ENCODE peak calls at places on chromosomes 11 and 22, in four cellular contexts. One of them, this sample, is unnamed.

GRCh38 chr11:72585762-72586590 is 88.2 kb downstream of the PDE2A start:
- DNase-seq in transverse colon: peak
- DNase-seq in astrocyte of the cerebellum: peak
- DNase-seq in pancreas: peak
- DNase-seq in this sample: peak

GRCh38 chr11:79081441-79082124 is 359.2 kb downstream of the TENM4 start:
- DNase-seq in transverse colon: no peak
- DNase-seq in astrocyte of the cerebellum: peak
- DNase-seq in pancreas: no peak
- DNase-seq in this sample: peak

GRCh38 chr11:121615506-121615905 is 162.7 kb upstream of the SORL1-AS1 start:
- DNase-seq in pancreas: no peak
- DNase-seq in transverse colon: no peak
- DNase-seq in astrocyte of the cerebellum: no peak
- DNase-seq in this sample: no peak

GRCh38 chr11:111454561-111455192 is 57.5 kb downstream of the BTG4 start:
- DNase-seq in pancreas: no peak
- DNase-seq in transverse colon: peak
- DNase-seq in astrocyte of the cerebellum: peak
- DNase-seq in this sample: no peak

GRCh38 chr22:44746836-44747519 is 5.4 kb upstream of the ARHGAP8 start:
- DNase-seq in pancreas: no peak
- DNase-seq in transverse colon: peak
- DNase-seq in astrocyte of the cerebellum: no peak
- DNase-seq in this sample: no peak

GRCh38 chr11:21390430-21390829 is 721.0 kb downstream of the NELL1 start:
- DNase-seq in astrocyte of the cerebellum: no peak
- DNase-seq in transverse colon: no peak
- DNase-seq in pancreas: no peak
- DNase-seq in this sample: no peak

GRCh38 chr11:38130514-38130913 is 1532.5 kb upstream of the RAG2 start:
- DNase-seq in pancreas: no peak
- DNase-seq in transverse colon: no peak
- DNase-seq in astrocyte of the cerebellum: no peak
- DNase-seq in this sample: no peak

GRCh38 chr11:43504316-43504950 is 145.7 kb downstream of the TTC17 start:
- DNase-seq in transverse colon: no peak
- DNase-seq in pancreas: no peak
- DNase-seq in astrocyte of the cerebellum: no peak
- DNase-seq in this sample: no peak

GRCh38 chr11:9617960-9618359 is 44.5 kb downstream of the WEE1 start:
- DNase-seq in astrocyte of the cerebellum: no peak
- DNase-seq in pancreas: no peak
- DNase-seq in transverse colon: no peak
- DNase-seq in this sample: no peak

GRCh38 chr11:110059706-110060430 is 33.3 kb upstream of the ZC3H12C start:
- DNase-seq in astrocyte of the cerebellum: no peak
- DNase-seq in pancreas: no peak
- DNase-seq in transverse colon: no peak
- DNase-seq in this sample: no peak

GRCh38 chr11:75350743-75351540 is 519 bp downstream of the ARRB1 start:
- DNase-seq in astrocyte of the cerebellum: no peak
- DNase-seq in pancreas: peak
- DNase-seq in transverse colon: peak
- DNase-seq in this sample: no peak

GRCh38 chr22:39388261-39389011 is 11.1 kb upstream of the TAB1 start:
- DNase-seq in astrocyte of the cerebellum: peak
- DNase-seq in transverse colon: peak
- DNase-seq in pancreas: peak
- DNase-seq in this sample: peak

GRCh38 chr11:16883179-16883578 is 131.0 kb downstream of the PLEKHA7 start:
- DNase-seq in astrocyte of the cerebellum: no peak
- DNase-seq in pancreas: no peak
- DNase-seq in transverse colon: peak
- DNase-seq in this sample: no peak

GRCh38 chr22:40410731-40411505 is 40.5 kb downstream of the SGSM3 start:
- DNase-seq in pancreas: no peak
- DNase-seq in astrocyte of the cerebellum: no peak
- DNase-seq in transverse colon: no peak
- DNase-seq in this sample: no peak

GRCh38 chr11:6629892-6630631 is 10.8 kb upstream of the TPP1 start:
- DNase-seq in astrocyte of the cerebellum: no peak
- DNase-seq in pancreas: peak
- DNase-seq in transverse colon: peak
- DNase-seq in this sample: no peak
- H3K4me3 ChIP-seq in astrocyte of the cerebellum: no peak
- H3K4me3 ChIP-seq in pancreas: peak
- H3K4me3 ChIP-seq in transverse colon: peak
- H3K4me3 ChIP-seq in this sample: no peak

GRCh38 chr22:49321477-49322055 is 506.1 kb downstream of the BRD1 start:
- DNase-seq in pancreas: no peak
- DNase-seq in astrocyte of the cerebellum: no peak
- DNase-seq in transverse colon: no peak
- DNase-seq in this sample: no peak

GRCh38 chr22:49322231-49322630 is 505.4 kb downstream of the BRD1 start:
- DNase-seq in astrocyte of the cerebellum: no peak
- DNase-seq in transverse colon: no peak
- DNase-seq in pancreas: no peak
- DNase-seq in this sample: no peak

GRCh38 chr22:49320714-49321476 is 506.8 kb downstream of the BRD1 start:
- DNase-seq in transverse colon: no peak
- DNase-seq in astrocyte of the cerebellum: no peak
- DNase-seq in pancreas: no peak
- DNase-seq in this sample: no peak

GRCh38 chr22:49312601-49313000 is 515.1 kb downstream of the BRD1 start:
- DNase-seq in pancreas: no peak
- DNase-seq in astrocyte of the cerebellum: no peak
- DNase-seq in transverse colon: no peak
- DNase-seq in this sample: no peak

GRCh38 chr22:49317369-49317768 is 510.3 kb downstream of the BRD1 start:
- DNase-seq in astrocyte of the cerebellum: no peak
- DNase-seq in transverse colon: no peak
- DNase-seq in pancreas: no peak
- DNase-seq in this sample: no peak
- TF ChIP-seq CTCF in astrocyte of the cerebellum: no peak
- TF ChIP-seq CTCF in transverse colon: no peak
- TF ChIP-seq CTCF in pancreas: no peak
- TF ChIP-seq CTCF in this sample: no peak

DNA sequence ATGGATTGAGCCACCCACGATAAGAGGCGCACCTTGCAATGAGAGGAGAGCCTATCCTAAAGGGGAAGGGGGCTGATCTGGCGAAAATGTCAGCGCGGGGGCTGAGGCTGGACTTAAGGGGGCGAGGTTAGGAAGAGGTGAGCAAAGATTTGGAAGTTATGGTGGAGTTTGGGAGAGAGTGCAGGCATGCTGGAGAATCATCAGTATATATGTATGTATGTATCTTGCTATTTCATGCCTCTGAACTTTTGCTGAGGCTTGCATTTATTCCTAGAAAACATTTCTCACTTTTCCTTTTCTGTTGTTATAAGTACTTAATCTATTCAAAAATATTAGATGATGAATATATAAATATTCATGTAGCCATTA is 17.2 kb upstream of the THRSP start:
- DNase-seq in pancreas: no peak
- DNase-seq in transverse colon: no peak
- DNase-seq in astrocyte of the cerebellum: no peak
- DNase-seq in this sample: no peak
- H3K4me3 ChIP-seq in pancreas: no peak
- H3K4me3 ChIP-seq in transverse colon: no peak
- H3K4me3 ChIP-seq in astrocyte of the cerebellum: no peak
- H3K4me3 ChIP-seq in this sample: no peak

GRCh38 chr22:35397095-35397904 is 2.6 kb upstream of the MCM5 start:
- DNase-seq in astrocyte of the cerebellum: peak
- DNase-seq in transverse colon: no peak
- DNase-seq in pancreas: no peak
- DNase-seq in this sample: no peak
- TF ChIP-seq CTCF in astrocyte of the cerebellum: no peak
- TF ChIP-seq CTCF in transverse colon: no peak
- TF ChIP-seq CTCF in pancreas: no peak
- TF ChIP-seq CTCF in this sample: no peak

GRCh38 chr11:45859661-45860140 is 12.4 kb downstream of the CRY2 start:
- DNase-seq in astrocyte of the cerebellum: peak
- DNase-seq in pancreas: peak
- DNase-seq in transverse colon: peak
- DNase-seq in this sample: peak
- H3K4me3 ChIP-seq in astrocyte of the cerebellum: no peak
- H3K4me3 ChIP-seq in pancreas: no peak
- H3K4me3 ChIP-seq in transverse colon: no peak
- H3K4me3 ChIP-seq in this sample: no peak

DNA sequence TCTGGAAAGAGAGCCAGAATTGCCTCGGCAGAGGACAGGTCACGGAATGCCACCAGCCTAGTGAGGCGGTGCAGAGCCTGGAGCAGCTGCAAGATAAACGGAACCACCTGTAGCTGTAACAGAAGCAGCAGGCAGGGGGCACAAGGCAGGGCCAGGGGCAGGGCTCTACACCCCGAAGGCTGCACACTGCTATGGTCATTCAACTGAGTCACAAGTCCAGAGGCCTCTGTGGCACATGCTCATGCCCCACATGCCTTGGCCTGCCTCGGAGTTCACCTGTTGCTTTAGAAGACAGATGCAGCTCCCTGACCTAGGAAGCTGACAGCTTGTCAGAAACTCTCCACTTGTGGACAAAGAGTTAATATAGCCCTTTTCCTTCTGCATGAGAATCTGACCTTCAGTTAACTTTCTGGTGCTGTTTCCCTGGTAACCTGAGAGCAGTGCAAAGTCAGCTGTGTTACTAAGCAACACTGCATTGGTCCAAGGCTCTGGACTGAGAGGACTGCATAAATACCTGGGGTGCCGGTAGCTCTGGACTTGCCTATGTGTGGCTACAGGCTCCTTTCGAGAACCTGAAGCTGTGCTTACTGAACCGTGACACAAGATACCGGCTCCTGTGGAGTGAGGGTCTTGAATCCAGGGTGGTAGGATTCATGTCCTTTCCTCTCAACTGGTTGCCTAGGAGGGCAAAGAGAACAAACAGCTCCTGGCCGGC is 10.5 kb downstream of the COMMD9 start:
- DNase-seq in transverse colon: no peak
- DNase-seq in astrocyte of the cerebellum: no peak
- DNase-seq in pancreas: no peak
- DNase-seq in this sample: no peak
- TF ChIP-seq CTCF in transverse colon: no peak
- TF ChIP-seq CTCF in astrocyte of the cerebellum: no peak
- TF ChIP-seq CTCF in pancreas: no peak
- TF ChIP-seq CTCF in this sample: peak

DNA sequence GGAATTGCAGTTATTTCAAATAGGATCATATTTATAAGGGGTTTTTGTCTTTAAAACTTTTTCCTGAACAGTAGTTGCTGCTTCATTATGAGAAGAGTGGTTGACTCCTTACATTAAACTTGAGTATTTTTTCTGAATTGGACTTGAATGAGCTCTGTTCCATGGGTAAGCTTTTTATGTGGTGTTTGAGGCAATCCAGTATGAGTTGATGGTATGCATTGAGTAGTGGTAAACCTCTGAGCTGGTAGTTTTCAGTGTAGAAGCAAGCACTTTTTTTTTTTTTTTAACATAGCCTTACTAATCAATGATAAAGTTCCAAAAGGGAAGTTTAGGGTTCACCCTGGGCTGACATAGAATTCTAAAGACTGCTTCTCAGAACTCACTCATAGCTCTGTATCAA is 3.4 kb downstream of the KMT2A start:
- DNase-seq in astrocyte of the cerebellum: no peak
- DNase-seq in transverse colon: no peak
- DNase-seq in pancreas: no peak
- DNase-seq in this sample: no peak
- H3K4me3 ChIP-seq in astrocyte of the cerebellum: no peak
- H3K4me3 ChIP-seq in transverse colon: no peak
- H3K4me3 ChIP-seq in pancreas: no peak
- H3K4me3 ChIP-seq in this sample: no peak

GRCh38 chr22:27747396-27748256 is 53.9 kb downstream of the MN1 start:
- DNase-seq in pancreas: no peak
- DNase-seq in astrocyte of the cerebellum: no peak
- DNase-seq in transverse colon: no peak
- DNase-seq in this sample: no peak
- TF ChIP-seq CTCF in pancreas: no peak
- TF ChIP-seq CTCF in astrocyte of the cerebellum: peak
- TF ChIP-seq CTCF in transverse colon: no peak
- TF ChIP-seq CTCF in this sample: peak

GRCh38 chr11:67262731-67263675 is 3.3 kb upstream of the GRK2 start:
- DNase-seq in astrocyte of the cerebellum: peak
- DNase-seq in pancreas: peak
- DNase-seq in transverse colon: peak
- DNase-seq in this sample: no peak
- H3K4me3 ChIP-seq in astrocyte of the cerebellum: no peak
- H3K4me3 ChIP-seq in pancreas: no peak
- H3K4me3 ChIP-seq in transverse colon: no peak
- H3K4me3 ChIP-seq in this sample: no peak

This sample was measured in HFF-Myc.